ENCODE peak calls at places on chromosomes 1 and 21, in eight cellular contexts. A is HCT116, E is upper lobe of left lung, F is Panc1, S is GM23338, O is HepG2, B is K562, P is GM12878. I is an unnamed sample. For H3K4me1, the result is how much of the 10 kb centered on the place peaks cover.

GRCh38 chr21:26159869-26160268 is 10.7 kb downstream of the APP start:
- ATAC-seq in A (no peak), E (no peak), F (no peak), S (no peak), O (no peak), B (no peak), P (no peak), I (no peak)

GRCh38 chr1:176934370-176934769 is 230.1 kb downstream of the ASTN1 start:
- ATAC-seq in A (no peak), E (no peak), F (no peak), S (no peak), O (no peak), B (no peak), P (no peak), I (no peak)

GRCh38 chr1:42978317-42979036 is 19.8 kb upstream of the SLC2A1 start:
- ATAC-seq in A (no peak), E (no peak), F (no peak), S (peak), O (no peak), B (no peak), P (no peak), I (no peak)

GRCh38 chr1:201826830-201827229 is 2.1 kb upstream of the IPO9 start:
- ATAC-seq in A (no peak), E (no peak), F (no peak), S (peak), O (no peak), B (peak), P (no peak), I (no peak)

GRCh38 chr1:107689157-107689556 is 275.8 kb downstream of the VAV3 start:
- ATAC-seq in A (no peak), E (no peak), F (no peak), S (peak), O (no peak), B (no peak), P (no peak), I (no peak)

GRCh38 chr1:3323021-3323790 is 131.3 kb upstream of the ARHGEF16 start:
- ATAC-seq in A (no peak), E (peak), F (no peak), S (no peak), O (no peak), B (no peak), P (no peak), I (no peak)

GRCh38 chr1:232012773-232013386 is 386.3 kb downstream of the DISC1 start:
- ATAC-seq in A (no peak), E (peak), F (no peak), S (no peak), O (no peak), B (no peak), P (no peak), I (peak)

GRCh38 chr1:231828182-231828920 is 201.8 kb downstream of the DISC1 start:
- ATAC-seq in A (peak), E (no peak), F (peak), S (no peak), O (peak), B (no peak), P (no peak), I (no peak)

GRCh38 chr1:165496493-165496892 is 47.3 kb upstream of the LRRC52 start:
- ATAC-seq in A (no peak), E (no peak), F (no peak), S (no peak), O (no peak), B (no peak), P (no peak), I (no peak)

GRCh38 chr1:59693431-59693830 is 121.3 kb upstream of the HOOK1 start:
- ATAC-seq in A (no peak), E (no peak), F (no peak), S (no peak), O (no peak), B (no peak), P (no peak), I (no peak)

GRCh38 chr1:33330906-33331305 is 10.0 kb upstream of the A3GALT2 start:
- ATAC-seq in A (no peak), E (no peak), F (no peak), S (no peak), O (no peak), B (no peak), P (no peak), I (no peak)

GRCh38 chr1:51998701-51999100 is 8.2 kb upstream of the RAB3B start:
- ATAC-seq in A (no peak), E (no peak), F (no peak), S (no peak), O (no peak), B (no peak), P (no peak), I (no peak)

GRCh38 chr1:82226198-82226505 is 425.4 kb downstream of the ADGRL2 start:
- ATAC-seq in A (no peak), E (no peak), F (no peak), S (no peak), O (no peak), B (no peak), P (peak), I (no peak)

GRCh38 chr1:160315359-160315758 is 27.7 kb downstream of the COPA start:
- ATAC-seq in A (no peak), E (no peak), F (no peak), S (no peak), O (peak), B (no peak), P (no peak), I (no peak)

GRCh38 chr1:17540255-17541001 is 930 bp downstream of the ARHGEF10L start:
- ATAC-seq in A (peak), E (peak), F (peak), S (peak), O (peak), B (no peak), P (no peak), I (peak)

GRCh38 chr1:119316870-119317416 is 51.6 kb upstream of the HAO2 start:
- ATAC-seq in A (peak), E (no peak), F (no peak), S (peak), O (peak), B (peak), P (peak), I (no peak)

GRCh38 chr1:199751962-199752687 is 275.4 kb upstream of the NR5A2 start:
- ATAC-seq in A (no peak), E (no peak), F (no peak), S (no peak), O (no peak), B (no peak), P (no peak), I (no peak)

GRCh38 chr1:199752688-199753027 is 274.9 kb upstream of the NR5A2 start:
- ATAC-seq in A (no peak), E (no peak), F (no peak), S (no peak), O (no peak), B (no peak), P (no peak), I (no peak)

GRCh38 chr1:199747984-199748383 is 279.5 kb upstream of the NR5A2 start:
- ATAC-seq in A (no peak), E (no peak), F (no peak), S (peak), O (no peak), B (no peak), P (no peak), I (no peak)

GRCh38 chr1:199753513-199753912 is 274.0 kb upstream of the NR5A2 start:
- ATAC-seq in A (no peak), E (no peak), F (no peak), S (no peak), O (no peak), B (no peak), P (no peak), I (no peak)

DNA sequence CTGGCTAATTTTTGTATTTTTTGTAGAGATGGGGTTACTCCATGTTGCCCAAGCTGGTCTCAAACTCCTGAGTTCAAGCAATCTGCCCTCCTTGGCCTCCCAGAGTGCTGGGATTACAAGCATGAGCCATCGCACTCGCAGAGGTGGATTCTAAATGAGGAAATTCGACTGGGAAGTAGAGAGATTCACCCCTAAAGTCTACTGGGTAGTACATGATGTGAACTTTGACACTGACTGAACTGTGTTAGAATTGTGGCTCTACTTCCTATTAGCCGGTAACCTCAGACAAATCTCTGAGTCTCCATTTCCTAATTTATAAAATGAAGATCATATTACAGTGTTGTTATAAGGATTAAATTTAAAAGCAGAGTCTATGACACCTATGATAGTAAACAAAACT is 276.0 kb upstream of the NR5A2 start:
- ATAC-seq in A (no peak), E (no peak), F (no peak), S (no peak), O (no peak), B (no peak), P (no peak), I (no peak)
- TF ChIP-seq CTCF in A (no peak), E (no peak), F (no peak), S (no peak), O (no peak), B (no peak), P (no peak), I (no peak)

GRCh38 chr21:36297555-36297937 is 22.5 kb upstream of the MORC3 start:
- ATAC-seq in A (no peak), E (no peak), F (no peak), S (no peak), O (no peak), B (no peak), P (peak), I (no peak)

GRCh38 chr21:36297938-36298572 is 21.9 kb upstream of the MORC3 start:
- ATAC-seq in A (peak), E (peak), F (peak), S (no peak), O (peak), B (peak), P (peak), I (peak)
- TF ChIP-seq POLR2AphosphoS5 in A (no peak), E (no peak), F (no peak), S (no peak), O (no peak), B (no peak), P (peak), I (no peak)

DNA sequence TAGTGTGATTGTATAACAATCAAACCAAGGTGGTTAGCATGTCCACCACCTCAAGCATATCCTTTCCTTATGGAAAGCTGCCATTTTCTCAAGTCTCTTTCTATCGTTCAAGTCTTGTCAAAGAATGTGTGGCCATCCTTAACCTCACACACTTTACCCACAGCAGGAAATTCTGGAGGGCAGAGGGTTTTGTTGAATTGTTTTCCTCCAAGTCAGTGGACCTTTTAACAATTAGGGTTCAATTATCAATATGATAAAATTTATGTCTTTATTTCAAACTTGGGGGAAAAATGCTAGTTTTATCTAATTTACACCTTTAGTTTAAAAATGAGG is 14.2 kb upstream of the PTPRC start:
- ATAC-seq in A (no peak), E (no peak), F (no peak), S (no peak), O (no peak), B (no peak), P (no peak), I (no peak)
- H3K4me1 ChIP-seq in A (under half), E (under half), F (under half), S (under half), O (under half), B (under half), P (under half), I (under half)

GRCh38 chr1:115182012-115182715 is 92.9 kb upstream of the TSPAN2 start:
- ATAC-seq in A (no peak), E (no peak), F (no peak), S (no peak), O (no peak), B (no peak), P (no peak), I (no peak)
- TF ChIP-seq CTCF in A (no peak), E (no peak), F (no peak), S (no peak), O (no peak), B (no peak), P (no peak), I (no peak)

GRCh38 chr1:85801520-85801919 is 93.3 kb upstream of the ZNHIT6 start:
- ATAC-seq in A (no peak), E (no peak), F (no peak), S (no peak), O (no peak), B (no peak), P (no peak), I (no peak)

DNA sequence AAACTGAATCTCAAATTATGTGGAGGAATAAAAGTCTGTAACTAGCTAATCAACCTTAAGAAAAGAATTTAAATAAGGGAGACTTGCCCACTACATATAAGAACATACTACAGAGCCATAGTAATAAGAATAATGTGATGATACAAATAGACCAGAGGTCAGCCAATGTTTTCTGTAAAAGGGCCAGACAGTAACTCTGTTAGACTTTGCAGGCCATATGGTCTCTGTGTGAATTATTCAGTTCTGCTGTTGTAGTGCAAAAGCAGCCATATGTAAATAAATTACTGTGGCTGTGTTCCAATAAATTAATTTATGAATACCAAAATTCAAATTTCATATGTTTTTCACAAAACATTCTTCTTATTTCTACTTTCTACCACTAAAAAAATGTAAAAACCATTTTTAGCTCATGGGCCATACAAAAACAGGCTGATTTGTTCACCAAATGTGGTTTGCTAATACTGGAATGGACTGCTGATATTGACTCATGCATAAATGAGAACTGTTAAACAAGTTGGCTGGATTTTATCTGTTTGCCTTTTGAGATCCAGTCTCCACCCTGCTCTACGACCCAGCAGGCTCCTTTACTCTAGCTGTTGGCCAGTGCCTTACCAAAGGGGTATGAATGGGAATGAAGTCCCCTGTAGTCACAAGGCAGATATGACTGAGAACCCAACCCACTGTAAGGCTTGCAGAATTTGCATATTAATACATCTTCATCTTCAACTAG is 98.2 kb upstream of the ZNHIT6 start:
- ATAC-seq in A (no peak), E (no peak), F (no peak), S (no peak), O (no peak), B (no peak), P (no peak), I (no peak)
- TF ChIP-seq POLR2AphosphoS5 in A (no peak), E (no peak), F (no peak), S (no peak), O (no peak), B (no peak), P (no peak), I (no peak)

I was measured in gastroesophageal sphincter.